ENCODE peak calls at places on chromosome 21, in five cellular contexts. One of them, this sample, is unnamed.
A peak's percentile ranks its signal among the peaks of the same experiment; 100 is the strongest.

GRCh38 chr21:35974801-35975200 is 85.5 kb downstream of the SETD4 start:
- DNase-seq in H54: no peak
- DNase-seq in thoracic aorta: no peak
- DNase-seq in smooth muscle cell of the brain vasculature: no peak
- DNase-seq in kidney glomerular epithelial cell: no peak
- DNase-seq in this sample: no peak

GRCh38 chr21:37862536-37862935 is 53.7 kb downstream of the KCNJ6 start:
- DNase-seq in H54: peak; percentile 50
- DNase-seq in thoracic aorta: no peak
- DNase-seq in smooth muscle cell of the brain vasculature: no peak
- DNase-seq in kidney glomerular epithelial cell: peak; percentile 80
- DNase-seq in this sample: peak; percentile 64

GRCh38 chr21:27112186-27112585 is 145.3 kb upstream of the ADAMTS5 start:
- DNase-seq in H54: no peak
- DNase-seq in thoracic aorta: no peak
- DNase-seq in smooth muscle cell of the brain vasculature: no peak
- DNase-seq in kidney glomerular epithelial cell: peak; percentile 33
- DNase-seq in this sample: peak; percentile 26

GRCh38 chr21:38472709-38473108 is 25.6 kb downstream of the ERG start:
- DNase-seq in H54: no peak
- DNase-seq in thoracic aorta: no peak
- DNase-seq in smooth muscle cell of the brain vasculature: peak; percentile 29
- DNase-seq in kidney glomerular epithelial cell: no peak
- DNase-seq in this sample: no peak

GRCh38 chr21:35139382-35139715 is 90.2 kb upstream of the RUNX1 start:
- DNase-seq in H54: no peak
- DNase-seq in thoracic aorta: no peak
- DNase-seq in smooth muscle cell of the brain vasculature: no peak
- DNase-seq in kidney glomerular epithelial cell: no peak
- DNase-seq in this sample: no peak

GRCh38 chr21:38611262-38611661 is 113.0 kb upstream of the ERG start:
- DNase-seq in H54: no peak
- DNase-seq in thoracic aorta: peak; percentile 37
- DNase-seq in smooth muscle cell of the brain vasculature: no peak
- DNase-seq in kidney glomerular epithelial cell: no peak
- DNase-seq in this sample: no peak

GRCh38 chr21:31371715-31372114 is 27.7 kb upstream of the TIAM1 start:
- DNase-seq in H54: no peak
- DNase-seq in thoracic aorta: no peak
- DNase-seq in smooth muscle cell of the brain vasculature: no peak
- DNase-seq in kidney glomerular epithelial cell: no peak
- DNase-seq in this sample: no peak

GRCh38 chr21:34243562-34243961 is 120.2 kb upstream of the KCNE2 start:
- DNase-seq in H54: peak; percentile 15
- DNase-seq in thoracic aorta: no peak
- DNase-seq in smooth muscle cell of the brain vasculature: no peak
- DNase-seq in kidney glomerular epithelial cell: no peak
- DNase-seq in this sample: peak; percentile 13

GRCh38 chr21:45074818-45075605 is 632 bp downstream of the ADARB1 start:
- DNase-seq in H54: peak; percentile 58
- DNase-seq in thoracic aorta: no peak
- DNase-seq in smooth muscle cell of the brain vasculature: no peak
- DNase-seq in kidney glomerular epithelial cell: no peak
- DNase-seq in this sample: peak; percentile 61

GRCh38 chr21:45542667-45543370 is 579 bp upstream of the SLC19A1 start:
- DNase-seq in H54: no peak
- DNase-seq in thoracic aorta: no peak
- DNase-seq in smooth muscle cell of the brain vasculature: no peak
- DNase-seq in kidney glomerular epithelial cell: no peak
- DNase-seq in this sample: peak; percentile 36

GRCh38 chr21:37704751-37705150 is 211.5 kb downstream of the KCNJ6 start:
- DNase-seq in H54: no peak
- DNase-seq in thoracic aorta: no peak
- DNase-seq in smooth muscle cell of the brain vasculature: no peak
- DNase-seq in kidney glomerular epithelial cell: no peak
- DNase-seq in this sample: no peak

GRCh38 chr21:45494135-45494850 is 47.9 kb downstream of the SLC19A1 start:
- DNase-seq in H54: no peak
- DNase-seq in thoracic aorta: no peak
- DNase-seq in smooth muscle cell of the brain vasculature: no peak
- DNase-seq in kidney glomerular epithelial cell: no peak
- DNase-seq in this sample: no peak

GRCh38 chr21:15660424-15660805 is 69.4 kb upstream of the USP25 start:
- DNase-seq in H54: no peak
- DNase-seq in thoracic aorta: no peak
- DNase-seq in smooth muscle cell of the brain vasculature: no peak
- DNase-seq in kidney glomerular epithelial cell: no peak
- DNase-seq in this sample: no peak

GRCh38 chr21:44706706-44707615 is 4.4 kb downstream of the TSPEAR start:
- DNase-seq in H54: no peak
- DNase-seq in thoracic aorta: no peak
- DNase-seq in smooth muscle cell of the brain vasculature: no peak
- DNase-seq in kidney glomerular epithelial cell: no peak
- DNase-seq in this sample: no peak

GRCh38 chr21:43364851-43365424 is 62.0 kb downstream of the SIK1 start:
- DNase-seq in H54: no peak
- DNase-seq in thoracic aorta: no peak
- DNase-seq in smooth muscle cell of the brain vasculature: no peak
- DNase-seq in kidney glomerular epithelial cell: no peak
- DNase-seq in this sample: peak; percentile 60

GRCh38 chr21:41045534-41046268 is 122.3 kb upstream of the BACE2 start:
- DNase-seq in H54: no peak
- DNase-seq in thoracic aorta: no peak
- DNase-seq in smooth muscle cell of the brain vasculature: no peak
- DNase-seq in kidney glomerular epithelial cell: no peak
- DNase-seq in this sample: peak; percentile 65

GRCh38 chr21:42175110-42175710 is 43.7 kb upstream of the ABCG1 start:
- DNase-seq in H54: no peak
- DNase-seq in thoracic aorta: no peak
- DNase-seq in smooth muscle cell of the brain vasculature: no peak
- DNase-seq in kidney glomerular epithelial cell: no peak
- DNase-seq in this sample: no peak

GRCh38 chr21:31879911-31880310 is 7.1 kb downstream of the HUNK start:
- DNase-seq in H54: no peak
- DNase-seq in thoracic aorta: no peak
- DNase-seq in smooth muscle cell of the brain vasculature: no peak
- DNase-seq in kidney glomerular epithelial cell: no peak
- DNase-seq in this sample: no peak

GRCh38 chr21:42051788-42052187 is 19.3 kb upstream of the UMODL1 start:
- DNase-seq in H54: no peak
- DNase-seq in thoracic aorta: no peak
- DNase-seq in smooth muscle cell of the brain vasculature: no peak
- DNase-seq in kidney glomerular epithelial cell: no peak
- DNase-seq in this sample: no peak

GRCh38 chr21:39313042-39313456 is 383 bp downstream of the BRWD1 start:
- DNase-seq in H54: peak; percentile 33
- DNase-seq in thoracic aorta: no peak
- DNase-seq in smooth muscle cell of the brain vasculature: no peak
- DNase-seq in kidney glomerular epithelial cell: no peak
- DNase-seq in this sample: peak; percentile 61

GRCh38 chr21:32578107-32578691 is 7.1 kb downstream of the TCP10L start:
- DNase-seq in H54: peak; percentile 23
- DNase-seq in thoracic aorta: no peak
- DNase-seq in smooth muscle cell of the brain vasculature: no peak
- DNase-seq in kidney glomerular epithelial cell: no peak
- DNase-seq in this sample: peak; percentile 44

GRCh38 chr21:45333583-45334121 is 46.0 kb upstream of the POFUT2 start:
- DNase-seq in H54: no peak
- DNase-seq in thoracic aorta: no peak
- DNase-seq in smooth muscle cell of the brain vasculature: no peak
- DNase-seq in kidney glomerular epithelial cell: no peak
- DNase-seq in this sample: no peak